ENCODE peak calls at places on chromosome 13, in four cellular contexts. N is WTC11, W is K562, J is HepG2. C is an unnamed sample.

GRCh38 chr13:61695147-61695546 is 279.5 kb upstream of the PCDH20 start:
- DNase-seq in N (no peak), W (no peak), J (no peak), C (peak; percentile 1)

GRCh38 chr13:40549500-40550094 is 116.8 kb downstream of the FOXO1 start:
- DNase-seq in N (no peak), W (no peak), J (peak; percentile 77), C (no peak)

GRCh38 chr13:99686157-99686572 is 184.9 kb downstream of the TM9SF2 start:
- DNase-seq in N (peak; percentile 38), W (peak; percentile 13), J (peak; percentile 58), C (peak; percentile 9)

GRCh38 chr13:112955956-112956355 is 13.1 kb upstream of the MCF2L start:
- DNase-seq in N (no peak), W (no peak), J (no peak), C (no peak)

GRCh38 chr13:44822291-44822690 is 167.0 kb downstream of the NUFIP1 start:
- DNase-seq in N (no peak), W (no peak), J (no peak), C (no peak)

GRCh38 chr13:106534844-106535551 is 464 bp downstream of the EFNB2 start:
- DNase-seq in N (peak; percentile 38), W (no peak), J (no peak), C (no peak)

GRCh38 chr13:86085890-86086289 is 286.7 kb upstream of the SLITRK6 start:
- DNase-seq in N (no peak), W (no peak), J (no peak), C (peak; percentile 3)

GRCh38 chr13:92896842-92897241 is 329.8 kb upstream of the GPC6 start:
- DNase-seq in N (no peak), W (no peak), J (peak; percentile 37), C (peak; percentile 5)

GRCh38 chr13:71417205-71417604 is 449.8 kb downstream of the DACH1 start:
- DNase-seq in N (no peak), W (no peak), J (no peak), C (no peak)

GRCh38 chr13:100513987-100514670 is 74.5 kb downstream of the GGACT start:
- DNase-seq in N (no peak), W (no peak), J (no peak), C (no peak)

GRCh38 chr13:80126382-80127068 is 214.4 kb downstream of the SPRY2 start:
- DNase-seq in N (no peak), W (no peak), J (no peak), C (no peak)

GRCh38 chr13:80133631-80134083 is 207.3 kb downstream of the SPRY2 start:
- DNase-seq in N (no peak), W (no peak), J (no peak), C (no peak)

GRCh38 chr13:80132741-80133601 is 208.0 kb downstream of the SPRY2 start:
- DNase-seq in N (no peak), W (no peak), J (peak; percentile 0), C (peak; percentile 81)

GRCh38 chr13:80134360-80134759 is 206.6 kb downstream of the SPRY2 start:
- DNase-seq in N (no peak), W (no peak), J (no peak), C (no peak)

DNA sequence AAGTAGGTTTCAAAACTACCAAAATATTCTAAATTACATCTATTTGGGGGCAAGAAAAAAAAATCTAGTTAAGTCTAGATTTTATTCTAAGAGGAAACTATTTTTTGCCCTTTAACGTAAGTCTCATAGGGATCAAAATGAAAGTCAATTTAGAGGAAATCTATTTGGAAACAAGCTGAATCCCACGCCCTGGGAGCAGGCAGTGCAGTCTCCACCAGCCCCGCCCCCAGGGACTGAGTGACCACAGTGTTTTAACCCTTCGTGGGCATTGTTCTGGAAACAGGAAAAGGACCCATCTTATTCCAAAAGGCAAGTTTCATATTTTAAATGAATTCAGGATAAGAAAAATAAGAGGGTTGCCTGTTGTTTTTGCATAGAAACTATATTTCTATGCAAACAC is 209.7 kb downstream of the SPRY2 start:
- DNase-seq in N (peak; percentile 31), W (no peak), J (no peak), C (peak; percentile 49)
- TF ChIP-seq NR3C1 in N (no peak), W (no peak), J (no peak), C (no peak)

DNA sequence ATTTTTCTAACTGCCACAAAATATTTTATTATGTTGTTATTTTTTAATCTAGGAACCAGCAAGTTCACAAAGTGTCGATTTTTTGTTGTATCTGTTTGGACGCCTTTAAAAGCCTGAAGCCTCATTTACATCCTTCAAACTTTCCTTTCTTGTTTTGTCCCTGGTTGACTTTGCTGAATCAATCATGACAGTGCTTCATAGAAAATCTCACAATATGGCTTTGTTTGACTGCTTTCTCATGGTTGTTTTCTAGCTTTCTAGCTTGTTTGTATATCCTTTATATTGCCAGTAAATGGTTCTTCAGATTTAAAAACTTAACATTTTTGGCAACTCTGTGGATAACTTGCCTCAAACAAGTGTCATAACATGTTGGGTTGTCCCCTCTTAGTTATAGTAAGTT is 84.1 kb upstream of the ATXN8OS start:
- DNase-seq in N (no peak), W (no peak), J (no peak), C (no peak)
- TF ChIP-seq HMGXB4 in N (no peak), W (no peak), J (no peak), C (no peak)

GRCh38 chr13:52127378-52127777 is 1.5 kb downstream of the NEK5 start:
- DNase-seq in N (no peak), W (peak; percentile 9), J (no peak), C (no peak)

GRCh38 chr13:52125547-52125946 is 3.3 kb downstream of the NEK5 start:
- DNase-seq in N (no peak), W (no peak), J (no peak), C (no peak)

GRCh38 chr13:52128714-52129700 is at the start of gene NEK5:
- DNase-seq in N (peak; percentile 92), W (peak; percentile 73), J (peak; percentile 49), C (peak; percentile 47)

GRCh38 chr13:52130641-52131040 is 1.8 kb upstream of the NEK5 start:
- DNase-seq in N (no peak), W (no peak), J (no peak), C (no peak)

GRCh38 chr13:52127783-52128702 is 830 bp downstream of the NEK5 start:
- DNase-seq in N (peak; percentile 62), W (peak; percentile 66), J (peak; percentile 68), C (peak; percentile 60)
- TF ChIP-seq NR3C1 in N (no peak), W (no peak), J (no peak), C (no peak)

GRCh38 chr13:35260316-35260715 is 216.2 kb downstream of the MAB21L1 start:
- DNase-seq in N (no peak), W (no peak), J (no peak), C (no peak)

GRCh38 chr13:35255241-35255640 is 221.2 kb downstream of the MAB21L1 start:
- DNase-seq in N (no peak), W (no peak), J (no peak), C (no peak)

GRCh38 chr13:35252536-35253205 is 223.8 kb downstream of the MAB21L1 start:
- DNase-seq in N (no peak), W (no peak), J (no peak), C (no peak)

GRCh38 chr13:35256459-35257148 is 219.9 kb downstream of the MAB21L1 start:
- DNase-seq in N (no peak), W (no peak), J (no peak), C (no peak)
- TF ChIP-seq HMGXB4 in N (no peak), W (no peak), J (no peak), C (no peak)